ENCODE peak calls at places on chromosomes 12 and 14, in five cellular contexts. One of them, this sample, is unnamed.
A peak's percentile ranks its signal among the peaks of the same experiment; 100 is the strongest.

GRCh38 chr12:129558036-129558435 is 345.8 kb downstream of the TMEM132D start:
- DNase-seq in tibial nerve: no peak
- DNase-seq in CD4-positive, alpha-beta memory T cell: no peak
- DNase-seq in fibroblast of lung: peak; percentile 68
- DNase-seq in effector memory CD4-positive, alpha-beta T cell: no peak
- DNase-seq in this sample: no peak

GRCh38 chr12:123379391-123379790 is 4.5 kb upstream of the KMT5A start:
- DNase-seq in CD4-positive, alpha-beta memory T cell: no peak
- DNase-seq in tibial nerve: no peak
- DNase-seq in fibroblast of lung: no peak
- DNase-seq in effector memory CD4-positive, alpha-beta T cell: no peak
- DNase-seq in this sample: no peak

GRCh38 chr12:8917751-8918150 is 3.4 kb downstream of the PHC1 start:
- DNase-seq in fibroblast of lung: peak; percentile 5
- DNase-seq in effector memory CD4-positive, alpha-beta T cell: no peak
- DNase-seq in tibial nerve: no peak
- DNase-seq in CD4-positive, alpha-beta memory T cell: no peak
- DNase-seq in this sample: no peak

GRCh38 chr12:49108958-49109404 is 1.7 kb downstream of the LMBR1L start:
- DNase-seq in fibroblast of lung: peak; percentile 12
- DNase-seq in tibial nerve: peak; percentile 78
- DNase-seq in effector memory CD4-positive, alpha-beta T cell: no peak
- DNase-seq in CD4-positive, alpha-beta memory T cell: no peak
- DNase-seq in this sample: no peak

GRCh38 chr12:99911076-99911475 is 73.7 kb downstream of the ANKS1B start:
- DNase-seq in effector memory CD4-positive, alpha-beta T cell: no peak
- DNase-seq in CD4-positive, alpha-beta memory T cell: no peak
- DNase-seq in tibial nerve: peak; percentile 53
- DNase-seq in fibroblast of lung: peak; percentile 95
- DNase-seq in this sample: no peak

GRCh38 chr12:48999371-49000131 is at the start of gene DDN:
- DNase-seq in fibroblast of lung: peak; percentile 52
- DNase-seq in effector memory CD4-positive, alpha-beta T cell: peak; percentile 22
- DNase-seq in CD4-positive, alpha-beta memory T cell: no peak
- DNase-seq in tibial nerve: no peak
- DNase-seq in this sample: no peak

GRCh38 chr14:20461230-20462141 is at the start of gene PIP4P1:
- DNase-seq in CD4-positive, alpha-beta memory T cell: peak; percentile 99
- DNase-seq in effector memory CD4-positive, alpha-beta T cell: peak; percentile 99
- DNase-seq in fibroblast of lung: peak; percentile 100
- DNase-seq in tibial nerve: peak; percentile 98
- DNase-seq in this sample: peak; percentile 98

GRCh38 chr12:65823481-65824313 is 586 bp upstream of the HMGA2 start:
- DNase-seq in fibroblast of lung: peak; percentile 56
- DNase-seq in tibial nerve: no peak
- DNase-seq in CD4-positive, alpha-beta memory T cell: no peak
- DNase-seq in effector memory CD4-positive, alpha-beta T cell: no peak
- DNase-seq in this sample: no peak

GRCh38 chr12:49865109-49865781 is 22.3 kb upstream of the BCDIN3D start:
- DNase-seq in effector memory CD4-positive, alpha-beta T cell: no peak
- DNase-seq in fibroblast of lung: no peak
- DNase-seq in CD4-positive, alpha-beta memory T cell: no peak
- DNase-seq in tibial nerve: no peak
- DNase-seq in this sample: no peak

GRCh38 chr14:34098045-34098984 is 147.4 kb upstream of the EGLN3 start:
- DNase-seq in fibroblast of lung: peak; percentile 42
- DNase-seq in effector memory CD4-positive, alpha-beta T cell: no peak
- DNase-seq in tibial nerve: peak; percentile 39
- DNase-seq in CD4-positive, alpha-beta memory T cell: peak; percentile 26
- DNase-seq in this sample: no peak

GRCh38 chr12:63826002-63826585 is 18.4 kb upstream of the SRGAP1 start:
- DNase-seq in tibial nerve: peak; percentile 34
- DNase-seq in effector memory CD4-positive, alpha-beta T cell: no peak
- DNase-seq in CD4-positive, alpha-beta memory T cell: no peak
- DNase-seq in fibroblast of lung: peak; percentile 56
- DNase-seq in this sample: no peak

DNA sequence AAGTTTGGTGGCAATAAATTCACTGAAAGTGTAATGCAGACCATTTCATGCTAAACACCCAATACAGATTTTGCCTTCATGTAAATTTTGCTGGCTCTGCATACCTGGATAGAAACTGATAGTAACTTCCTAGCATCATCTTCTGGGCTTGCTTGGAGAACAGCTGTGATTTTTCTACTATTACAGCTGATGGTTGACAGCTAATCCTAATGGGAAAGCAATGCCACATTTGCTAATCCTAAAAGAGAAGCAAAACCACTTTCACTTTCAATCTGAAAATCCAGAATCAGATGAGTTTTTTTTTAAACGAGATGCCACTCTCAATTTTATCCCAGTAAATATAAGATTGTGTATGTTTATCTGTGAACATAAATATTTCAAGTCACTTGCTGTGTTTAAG is 1035.9 kb downstream of the TRHDE start:
- DNase-seq in fibroblast of lung: no peak
- DNase-seq in tibial nerve: no peak
- DNase-seq in effector memory CD4-positive, alpha-beta T cell: no peak
- DNase-seq in CD4-positive, alpha-beta memory T cell: no peak
- DNase-seq in this sample: no peak
- H3K9me3 ChIP-seq in fibroblast of lung: no peaks in the 10 kb centered on the region
- H3K9me3 ChIP-seq in tibial nerve: no peaks in the 10 kb centered on the region
- H3K9me3 ChIP-seq in effector memory CD4-positive, alpha-beta T cell: no peaks in the 10 kb centered on the region
- H3K9me3 ChIP-seq in CD4-positive, alpha-beta memory T cell: no peaks in the 10 kb centered on the region
- H3K9me3 ChIP-seq in this sample: no peaks in the 10 kb centered on the region

GRCh38 chr14:69982220-69982795 is 103.1 kb downstream of the SMOC1 start:
- DNase-seq in CD4-positive, alpha-beta memory T cell: no peak
- DNase-seq in effector memory CD4-positive, alpha-beta T cell: no peak
- DNase-seq in tibial nerve: no peak
- DNase-seq in fibroblast of lung: no peak
- DNase-seq in this sample: no peak
- H3K9me3 ChIP-seq in CD4-positive, alpha-beta memory T cell: no peaks in the 10 kb centered on the region
- H3K9me3 ChIP-seq in effector memory CD4-positive, alpha-beta T cell: no peaks in the 10 kb centered on the region
- H3K9me3 ChIP-seq in tibial nerve: no peaks in the 10 kb centered on the region
- H3K9me3 ChIP-seq in fibroblast of lung: no peaks in the 10 kb centered on the region
- H3K9me3 ChIP-seq in this sample: no peaks in the 10 kb centered on the region

GRCh38 chr14:105851716-105852377 is 325.5 kb downstream of the TMEM121 start:
- DNase-seq in CD4-positive, alpha-beta memory T cell: no peak
- DNase-seq in tibial nerve: no peak
- DNase-seq in effector memory CD4-positive, alpha-beta T cell: no peak
- DNase-seq in fibroblast of lung: no peak
- DNase-seq in this sample: no peak
- H3K9me3 ChIP-seq in CD4-positive, alpha-beta memory T cell: no peaks in the 10 kb centered on the region
- H3K9me3 ChIP-seq in tibial nerve: no peaks in the 10 kb centered on the region
- H3K9me3 ChIP-seq in effector memory CD4-positive, alpha-beta T cell: no peaks in the 10 kb centered on the region
- H3K9me3 ChIP-seq in fibroblast of lung: no peaks in the 10 kb centered on the region
- H3K9me3 ChIP-seq in this sample: no peaks in the 10 kb centered on the region

DNA sequence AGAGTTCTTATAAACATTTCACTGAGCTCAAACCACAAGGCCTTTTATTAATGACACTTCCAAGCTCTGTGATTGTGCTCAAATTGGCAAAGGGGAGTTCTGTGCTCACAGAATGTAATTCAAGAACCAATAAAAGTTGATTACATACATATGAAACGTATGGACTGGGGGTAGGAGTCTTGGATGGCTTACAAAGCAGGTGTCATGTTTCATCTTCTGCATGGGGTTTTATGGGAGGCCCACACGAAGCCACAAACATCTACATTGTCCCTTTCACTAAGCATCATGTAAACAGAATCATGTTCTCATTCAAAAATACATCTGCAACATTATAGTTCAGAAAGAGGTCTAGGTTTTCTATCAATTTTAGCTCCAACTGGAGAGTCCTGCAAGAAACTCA is 828.3 kb downstream of the VRK1 start:
- DNase-seq in fibroblast of lung: no peak
- DNase-seq in tibial nerve: no peak
- DNase-seq in effector memory CD4-positive, alpha-beta T cell: no peak
- DNase-seq in CD4-positive, alpha-beta memory T cell: no peak
- DNase-seq in this sample: no peak
- H3K9me3 ChIP-seq in fibroblast of lung: no peaks in the 10 kb centered on the region
- H3K9me3 ChIP-seq in tibial nerve: no peaks in the 10 kb centered on the region
- H3K9me3 ChIP-seq in effector memory CD4-positive, alpha-beta T cell: no peaks in the 10 kb centered on the region
- H3K9me3 ChIP-seq in CD4-positive, alpha-beta memory T cell: no peaks in the 10 kb centered on the region
- H3K9me3 ChIP-seq in this sample: no peaks in the 10 kb centered on the region

GRCh38 chr14:104531421-104532190 is 48.0 kb upstream of the C14orf180 start:
- DNase-seq in fibroblast of lung: no peak
- DNase-seq in CD4-positive, alpha-beta memory T cell: no peak
- DNase-seq in tibial nerve: no peak
- DNase-seq in effector memory CD4-positive, alpha-beta T cell: no peak
- DNase-seq in this sample: no peak

GRCh38 chr14:104527857-104528459 is 51.6 kb upstream of the C14orf180 start:
- DNase-seq in tibial nerve: no peak
- DNase-seq in fibroblast of lung: no peak
- DNase-seq in CD4-positive, alpha-beta memory T cell: no peak
- DNase-seq in effector memory CD4-positive, alpha-beta T cell: no peak
- DNase-seq in this sample: no peak

GRCh38 chr14:104530651-104531050 is 48.9 kb upstream of the C14orf180 start:
- DNase-seq in effector memory CD4-positive, alpha-beta T cell: no peak
- DNase-seq in fibroblast of lung: no peak
- DNase-seq in CD4-positive, alpha-beta memory T cell: no peak
- DNase-seq in tibial nerve: no peak
- DNase-seq in this sample: no peak

GRCh38 chr14:104526723-104527645 is 52.6 kb upstream of the C14orf180 start:
- DNase-seq in tibial nerve: no peak
- DNase-seq in CD4-positive, alpha-beta memory T cell: no peak
- DNase-seq in fibroblast of lung: no peak
- DNase-seq in effector memory CD4-positive, alpha-beta T cell: no peak
- DNase-seq in this sample: no peak

DNA sequence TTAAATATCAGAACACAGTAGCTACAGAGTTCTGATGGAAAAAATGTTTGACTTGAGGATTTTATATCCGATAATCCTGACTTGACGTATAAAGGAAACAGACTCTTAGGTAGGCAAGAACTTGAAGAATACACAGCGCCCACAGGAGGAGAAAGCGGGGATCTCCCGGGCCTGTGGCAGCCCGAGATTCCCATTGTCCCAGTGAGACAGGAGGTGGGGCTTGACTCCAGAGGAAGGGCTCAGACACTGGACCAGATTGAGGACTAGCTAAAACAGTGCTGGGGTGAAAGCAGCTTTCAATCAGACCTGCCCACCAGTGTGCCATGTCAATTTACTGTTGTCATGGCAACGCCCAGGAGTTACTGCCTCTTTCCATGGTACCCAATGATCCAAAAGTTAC is 51.1 kb upstream of the C14orf180 start:
- DNase-seq in effector memory CD4-positive, alpha-beta T cell: no peak
- DNase-seq in tibial nerve: no peak
- DNase-seq in fibroblast of lung: no peak
- DNase-seq in CD4-positive, alpha-beta memory T cell: no peak
- DNase-seq in this sample: no peak
- H3K9me3 ChIP-seq in effector memory CD4-positive, alpha-beta T cell: no peaks in the 10 kb centered on the region
- H3K9me3 ChIP-seq in tibial nerve: no peaks in the 10 kb centered on the region
- H3K9me3 ChIP-seq in fibroblast of lung: no peaks in the 10 kb centered on the region
- H3K9me3 ChIP-seq in CD4-positive, alpha-beta memory T cell: no peaks in the 10 kb centered on the region
- H3K9me3 ChIP-seq in this sample: peaks cover 4% of the 10 kb centered on the region

GRCh38 chr12:46046436-46046835 is 56.1 kb upstream of the SCAF11 start:
- DNase-seq in CD4-positive, alpha-beta memory T cell: no peak
- DNase-seq in fibroblast of lung: no peak
- DNase-seq in tibial nerve: no peak
- DNase-seq in effector memory CD4-positive, alpha-beta T cell: no peak
- DNase-seq in this sample: no peak
- H3K9me3 ChIP-seq in CD4-positive, alpha-beta memory T cell: no peaks in the 10 kb centered on the region
- H3K9me3 ChIP-seq in fibroblast of lung: no peaks in the 10 kb centered on the region
- H3K9me3 ChIP-seq in tibial nerve: no peaks in the 10 kb centered on the region
- H3K9me3 ChIP-seq in effector memory CD4-positive, alpha-beta T cell: no peaks in the 10 kb centered on the region
- H3K9me3 ChIP-seq in this sample: peaks cover 15% of the 10 kb centered on the region

DNA sequence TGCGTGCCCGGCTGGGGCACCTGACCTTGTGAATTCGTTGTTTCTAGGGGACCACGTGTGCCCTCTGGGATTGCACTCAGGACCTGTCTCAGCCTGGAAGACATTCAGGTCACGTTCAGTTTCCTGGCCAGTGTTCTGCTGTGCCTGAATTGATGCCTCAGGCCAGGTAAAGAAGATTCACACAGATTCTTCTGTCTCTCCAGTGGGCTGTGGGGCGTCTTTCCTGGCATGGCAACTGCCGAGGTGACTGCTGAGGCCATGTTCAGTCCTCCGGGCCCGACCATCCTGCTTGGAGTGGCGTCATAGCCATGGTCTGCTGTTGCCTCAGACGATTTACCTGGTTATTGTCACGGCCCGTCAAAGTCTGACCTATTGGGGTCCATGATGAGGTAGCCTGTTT is 13.5 kb downstream of the ZNF605 start:
- DNase-seq in effector memory CD4-positive, alpha-beta T cell: no peak
- DNase-seq in tibial nerve: no peak
- DNase-seq in CD4-positive, alpha-beta memory T cell: no peak
- DNase-seq in fibroblast of lung: no peak
- DNase-seq in this sample: no peak
- H3K9me3 ChIP-seq in effector memory CD4-positive, alpha-beta T cell: peaks cover 29% of the 10 kb centered on the region
- H3K9me3 ChIP-seq in tibial nerve: peaks cover 6% of the 10 kb centered on the region
- H3K9me3 ChIP-seq in CD4-positive, alpha-beta memory T cell: no peaks in the 10 kb centered on the region
- H3K9me3 ChIP-seq in fibroblast of lung: peaks cover 9% of the 10 kb centered on the region
- H3K9me3 ChIP-seq in this sample: peaks cover 92% of the 10 kb centered on the region

GRCh38 chr14:31090872-31091764 is 64.9 kb upstream of the STRN3 start:
- DNase-seq in CD4-positive, alpha-beta memory T cell: no peak
- DNase-seq in tibial nerve: peak; percentile 70
- DNase-seq in fibroblast of lung: peak; percentile 83
- DNase-seq in effector memory CD4-positive, alpha-beta T cell: no peak
- DNase-seq in this sample: no peak
- H3K9me3 ChIP-seq in CD4-positive, alpha-beta memory T cell: no peaks in the 10 kb centered on the region
- H3K9me3 ChIP-seq in tibial nerve: no peaks in the 10 kb centered on the region
- H3K9me3 ChIP-seq in fibroblast of lung: no peaks in the 10 kb centered on the region
- H3K9me3 ChIP-seq in effector memory CD4-positive, alpha-beta T cell: no peaks in the 10 kb centered on the region
- H3K9me3 ChIP-seq in this sample: no peaks in the 10 kb centered on the region

GRCh38 chr12:3694673-3695072 is 58.2 kb downstream of the CRACR2A start:
- DNase-seq in effector memory CD4-positive, alpha-beta T cell: no peak
- DNase-seq in fibroblast of lung: no peak
- DNase-seq in tibial nerve: no peak
- DNase-seq in CD4-positive, alpha-beta memory T cell: no peak
- DNase-seq in this sample: no peak

GRCh38 chr12:3698218-3698974 is 54.5 kb downstream of the CRACR2A start:
- DNase-seq in fibroblast of lung: peak; percentile 92
- DNase-seq in tibial nerve: no peak
- DNase-seq in CD4-positive, alpha-beta memory T cell: no peak
- DNase-seq in effector memory CD4-positive, alpha-beta T cell: no peak
- DNase-seq in this sample: no peak

GRCh38 chr12:3697311-3697870 is 55.5 kb downstream of the CRACR2A start:
- DNase-seq in effector memory CD4-positive, alpha-beta T cell: no peak
- DNase-seq in tibial nerve: no peak
- DNase-seq in fibroblast of lung: peak; percentile 10
- DNase-seq in CD4-positive, alpha-beta memory T cell: no peak
- DNase-seq in this sample: no peak

DNA sequence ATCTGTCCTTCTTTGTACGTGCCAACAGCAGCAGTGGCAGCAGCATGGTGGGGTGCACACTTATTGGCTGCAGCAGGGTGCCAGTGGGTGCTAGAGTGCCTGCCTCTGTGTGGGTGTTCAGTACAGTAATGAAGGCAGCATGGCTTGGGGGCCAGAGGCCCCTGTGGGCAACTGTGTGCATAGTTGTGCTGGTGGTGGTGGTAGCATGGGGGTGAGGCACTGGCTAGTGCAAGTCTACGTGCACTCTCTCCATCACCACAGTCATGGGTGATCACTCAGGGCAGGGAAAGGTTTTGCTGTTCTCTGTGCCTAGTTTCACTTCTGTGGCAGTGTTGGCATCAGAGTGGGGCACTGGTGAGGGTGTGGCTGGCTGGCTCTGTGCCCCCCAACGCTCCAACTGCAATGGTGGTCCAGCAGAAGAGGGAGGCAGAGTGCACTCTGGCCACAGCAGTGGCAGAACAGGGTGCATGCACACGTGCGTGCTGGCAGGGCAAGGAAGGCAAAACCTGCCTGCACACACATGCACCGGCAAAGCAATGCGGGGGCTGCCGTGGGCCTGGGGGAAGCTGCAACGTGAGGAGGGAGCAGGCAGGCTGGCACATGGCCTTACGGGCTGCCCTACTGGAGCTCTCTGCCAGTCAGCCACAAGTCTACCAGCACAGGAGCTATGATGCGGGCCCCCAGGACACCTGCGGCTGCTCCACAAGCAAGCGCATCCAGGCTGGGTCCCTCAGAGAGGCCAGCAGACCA is 60.1 kb downstream of the CRACR2A start:
- DNase-seq in tibial nerve: no peak
- DNase-seq in CD4-positive, alpha-beta memory T cell: no peak
- DNase-seq in effector memory CD4-positive, alpha-beta T cell: no peak
- DNase-seq in fibroblast of lung: no peak
- DNase-seq in this sample: no peak
- H3K9me3 ChIP-seq in tibial nerve: no peaks in the 10 kb centered on the region
- H3K9me3 ChIP-seq in CD4-positive, alpha-beta memory T cell: peaks cover 4% of the 10 kb centered on the region
- H3K9me3 ChIP-seq in effector memory CD4-positive, alpha-beta T cell: no peaks in the 10 kb centered on the region
- H3K9me3 ChIP-seq in fibroblast of lung: no peaks in the 10 kb centered on the region
- H3K9me3 ChIP-seq in this sample: no peaks in the 10 kb centered on the region

This sample was measured in esophagus squamous epithelium.